ENCODE peak calls at places on chromosome 1, in seven cellular contexts. A is K562, Q is heart left ventricle, B is spleen, C is IMR-90, O is breast epithelium, N is right lobe of liver. Z is an unnamed sample. For H3K9me3, the result is how much of the 10 kb centered on the place peaks cover.

GRCh38 chr1:87394462-87394861 is 65.8 kb downstream of the LMO4 start:
- DNase-seq in O (no peak), N (no peak), A (no peak), C (no peak), B (no peak), Q (no peak), Z (no peak)

GRCh38 chr1:85330711-85331290 is 54.4 kb upstream of the BCL10 start:
- DNase-seq in C (peak), O (no peak), Q (peak), A (no peak), N (no peak), B (no peak), Z (no peak)

GRCh38 chr1:10903826-10904225 is 107.4 kb upstream of the CASZ1 start:
- DNase-seq in B (peak), O (no peak), N (no peak), Q (no peak), C (no peak), A (no peak), Z (no peak)

GRCh38 chr1:210089848-210090247 is 142.7 kb upstream of the SERTAD4 start:
- DNase-seq in O (no peak), B (no peak), A (no peak), N (no peak), Q (no peak), C (peak), Z (no peak)

GRCh38 chr1:212696721-212697331 is 2.8 kb downstream of the BATF3 start:
- DNase-seq in B (no peak), C (no peak), A (no peak), Q (no peak), O (no peak), N (no peak), Z (no peak)

GRCh38 chr1:198638894-198639319 is at the start of gene PTPRC:
- DNase-seq in Q (no peak), O (no peak), B (no peak), A (no peak), C (no peak), N (no peak), Z (no peak)

GRCh38 chr1:10867138-10867721 is 70.8 kb upstream of the CASZ1 start:
- DNase-seq in A (peak), O (no peak), B (peak), N (peak), Q (peak), C (peak), Z (no peak)

GRCh38 chr1:89274431-89274857 is 1.8 kb upstream of the GBP5 start:
- DNase-seq in B (no peak), O (no peak), Q (no peak), C (peak), A (no peak), N (no peak), Z (no peak)

GRCh38 chr1:156436319-156437043 is 64.1 kb downstream of the MEF2D start:
- DNase-seq in A (no peak), O (no peak), N (no peak), Q (no peak), C (no peak), B (no peak), Z (no peak)

GRCh38 chr1:63917571-63918394 is 144.0 kb downstream of the ROR1 start:
- DNase-seq in A (peak), B (no peak), N (no peak), O (no peak), C (peak), Q (no peak), Z (no peak)

GRCh38 chr1:84619383-84620093 is 45.3 kb upstream of the CTBS start:
- DNase-seq in N (no peak), A (no peak), Q (no peak), O (no peak), B (no peak), C (peak), Z (no peak)

GRCh38 chr1:217889401-217889800 is 258.3 kb downstream of the SPATA17 start:
- DNase-seq in A (no peak), N (no peak), B (no peak), O (no peak), C (peak), Q (no peak), Z (no peak)

GRCh38 chr1:167291539-167292195 is 71.0 kb downstream of the POU2F1 start:
- DNase-seq in O (no peak), N (no peak), B (no peak), Q (no peak), C (peak), A (no peak), Z (no peak)

GRCh38 chr1:66320231-66320630 is 213.7 kb upstream of the SGIP1 start:
- DNase-seq in O (no peak), N (no peak), C (no peak), A (no peak), B (no peak), Q (no peak), Z (no peak)

GRCh38 chr1:206851611-206852010 is 13.8 kb upstream of the IL20 start:
- DNase-seq in B (no peak), N (no peak), A (no peak), O (no peak), C (peak), Q (no peak), Z (no peak)

GRCh38 chr1:12186277-12186985 is 19.6 kb downstream of the TNFRSF1B start:
- DNase-seq in O (no peak), C (peak), N (peak), B (no peak), A (no peak), Q (no peak), Z (no peak)

GRCh38 chr1:233094691-233095090 is 144.3 kb downstream of the NTPCR start:
- DNase-seq in A (no peak), O (no peak), B (no peak), N (no peak), C (no peak), Q (no peak), Z (no peak)

GRCh38 chr1:39305555-39305954 is 101.1 kb downstream of the MACF1 start:
- DNase-seq in A (no peak), B (no peak), O (no peak), N (no peak), C (no peak), Q (no peak), Z (no peak)

GRCh38 chr1:98210064-98210463 is 289.2 kb upstream of the DPYD start:
- DNase-seq in B (no peak), Q (no peak), A (no peak), N (no peak), O (no peak), C (peak), Z (no peak)

GRCh38 chr1:203395746-203396145 is 44.8 kb upstream of the FMOD start:
- DNase-seq in Q (no peak), B (no peak), C (no peak), N (no peak), O (no peak), A (no peak), Z (no peak)

GRCh38 chr1:201065686-201066085 is 42.2 kb upstream of the KIF21B start:
- DNase-seq in C (no peak), A (no peak), Q (no peak), B (no peak), O (no peak), N (no peak), Z (no peak)

GRCh38 chr1:56468472-56468871 is 110.9 kb downstream of the PLPP3 start:
- DNase-seq in O (no peak), N (no peak), C (no peak), B (no peak), Q (no peak), A (no peak), Z (no peak)

GRCh38 chr1:208242186-208242585 is 2.0 kb downstream of the PLXNA2 start:
- DNase-seq in A (no peak), C (no peak), N (no peak), Q (no peak), B (no peak), O (no peak), Z (no peak)

GRCh38 chr1:15509586-15509985 is 14.4 kb downstream of the CASP9 start:
- DNase-seq in A (no peak), Q (no peak), N (no peak), B (no peak), O (no peak), C (no peak), Z (no peak)

GRCh38 chr1:100400332-100400933 is 48.1 kb downstream of the CDC14A start:
- DNase-seq in Q (peak), A (no peak), C (no peak), O (no peak), B (peak), N (no peak), Z (no peak)

GRCh38 chr1:183470961-183471747 is 1.1 kb upstream of the SMG7 start:
- DNase-seq in A (peak), Q (peak), C (peak), N (peak), B (peak), O (peak), Z (peak)

GRCh38 chr1:228009116-228009827 is 2.5 kb downstream of the WNT3A start:
- DNase-seq in N (no peak), B (peak), A (no peak), C (no peak), Q (no peak), O (peak), Z (peak)

GRCh38 chr1:9293512-9294439 is 1.1 kb downstream of the SPSB1 start:
- DNase-seq in C (peak), N (no peak), Q (peak), A (peak), O (no peak), B (peak), Z (no peak)

GRCh38 chr1:204398197-204399125 is 13.2 kb downstream of the PPP1R15B start:
- DNase-seq in N (peak), Q (peak), O (peak), C (peak), B (no peak), A (peak), Z (no peak)

GRCh38 chr1:200887036-200887435 is 7.7 kb upstream of the INAVA start:
- DNase-seq in O (no peak), A (no peak), C (no peak), B (no peak), N (no peak), Q (no peak), Z (no peak)

GRCh38 chr1:2144501-2145090 is 50.0 kb downstream of the FAAP20 start:
- DNase-seq in O (no peak), B (no peak), C (no peak), A (no peak), Q (no peak), N (no peak), Z (no peak)

DNA sequence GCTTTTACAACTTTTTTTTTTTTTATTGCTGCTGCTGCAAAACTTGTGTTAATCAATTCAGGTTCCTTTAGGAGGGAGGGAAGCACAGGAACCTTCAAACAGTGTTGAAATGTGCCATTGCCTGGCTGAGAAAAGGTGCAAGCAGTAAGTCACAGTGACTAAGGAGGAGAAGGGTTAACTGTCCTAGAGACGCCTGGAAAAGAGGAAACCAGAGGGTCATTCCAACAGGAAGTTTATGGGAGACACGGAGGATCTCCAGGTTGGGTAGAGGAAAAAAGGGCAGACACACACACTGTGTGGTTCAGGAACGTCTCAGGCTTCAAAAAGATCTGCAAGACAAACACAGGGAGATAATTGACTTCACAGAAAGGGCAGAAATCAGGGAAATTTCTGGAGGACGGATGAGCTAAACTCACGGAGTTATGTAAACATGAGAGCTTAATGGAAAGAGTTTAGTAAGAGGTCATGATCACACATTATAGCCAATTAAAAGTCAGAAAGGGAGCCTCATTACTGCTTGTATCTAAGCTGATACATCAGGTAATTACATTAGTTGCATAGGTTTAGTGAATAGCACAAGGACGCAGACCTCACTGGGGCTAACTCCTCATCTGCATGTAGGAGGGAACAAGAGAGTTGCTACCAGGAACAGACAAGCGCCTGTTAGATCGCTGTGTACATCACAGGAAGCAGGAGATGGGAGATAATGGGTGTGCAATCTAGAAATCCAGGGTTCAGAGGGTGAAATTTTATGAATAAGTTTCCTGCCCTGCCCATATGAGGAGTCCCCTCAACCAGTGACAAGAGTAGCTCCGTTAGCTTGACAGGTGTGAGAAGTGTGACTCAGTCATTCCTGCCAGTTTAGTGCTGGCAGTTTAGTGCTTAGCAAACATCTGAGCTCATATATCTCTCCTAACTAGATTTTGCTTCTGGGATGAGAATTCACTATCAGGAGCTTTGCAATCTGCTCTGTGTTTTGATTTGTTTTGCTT is 96.6 kb upstream of the TNR start:
- DNase-seq in O (no peak), B (no peak), A (no peak), C (no peak), Q (no peak), N (no peak), Z (peak)
- H3K4me3 ChIP-seq in O (no peak), B (no peak), A (no peak), C (peak), Q (no peak), N (no peak), Z (no peak)

GRCh38 chr1:28088168-28088961 is at the start of gene EYA3:
- DNase-seq in A (peak), N (peak), Q (peak), O (peak), B (peak), C (peak), Z (peak)
- TF ChIP-seq POLR2A in A (peak), N (peak), Q (no peak), O (peak), B (no peak), C (peak), Z (no peak)

GRCh38 chr1:171296897-171297296 is 17.1 kb upstream of the FMO4 start:
- DNase-seq in Q (no peak), N (no peak), O (no peak), A (no peak), B (no peak), C (no peak), Z (peak)

GRCh38 chr1:171298696-171299095 is 15.3 kb upstream of the FMO4 start:
- DNase-seq in B (no peak), Q (no peak), N (no peak), C (no peak), A (no peak), O (no peak), Z (peak)

GRCh38 chr1:171295821-171296220 is 18.2 kb upstream of the FMO4 start:
- DNase-seq in O (no peak), N (no peak), Q (no peak), C (no peak), B (no peak), A (no peak), Z (no peak)

GRCh38 chr1:171300401-171300800 is 13.6 kb upstream of the FMO4 start:
- DNase-seq in A (no peak), N (no peak), Q (no peak), C (no peak), O (no peak), B (no peak), Z (no peak)

DNA sequence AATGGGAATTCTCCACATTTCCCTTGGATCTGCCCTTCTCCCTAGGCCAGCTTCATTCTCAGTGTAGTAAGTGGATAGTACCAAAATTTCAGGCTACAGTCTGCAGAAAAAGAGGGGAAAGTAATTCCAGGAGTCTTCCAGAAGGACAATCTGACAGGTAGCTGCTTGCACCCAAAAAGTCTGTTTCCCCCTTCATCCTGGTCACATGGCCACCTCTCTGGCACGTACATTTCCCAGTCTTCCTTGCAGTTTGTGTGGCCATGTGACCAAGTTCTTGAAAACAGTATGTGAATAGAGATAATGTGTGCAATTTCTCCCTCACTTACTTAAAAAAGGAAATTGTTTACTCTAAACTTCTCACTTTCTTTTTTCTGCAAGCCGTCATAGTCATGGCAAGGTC is 14.6 kb upstream of the FMO4 start:
- DNase-seq in A (no peak), B (no peak), C (no peak), N (no peak), Q (no peak), O (no peak), Z (peak)
- H3K9me3 ChIP-seq in A (under half), B (under half), C (under half), N (under half), Q (under half), O (under half), Z (under half)

GRCh38 chr1:117608213-117608612 is 2.4 kb downstream of the TENT5C start:
- DNase-seq in O (no peak), B (no peak), A (no peak), N (no peak), Q (no peak), C (no peak), Z (no peak)

GRCh38 chr1:117605811-117606607 is at the start of gene TENT5C:
- DNase-seq in B (peak), O (peak), N (peak), Q (peak), C (peak), A (peak), Z (peak)

GRCh38 chr1:117608758-117609157 is 2.9 kb downstream of the TENT5C start:
- DNase-seq in C (no peak), N (no peak), B (no peak), Q (no peak), A (no peak), O (no peak), Z (no peak)

GRCh38 chr1:117606608-117607261 is 887 bp downstream of the TENT5C start:
- DNase-seq in O (peak), B (peak), Q (peak), N (peak), A (peak), C (peak), Z (no peak)

GRCh38 chr1:117607471-117607870 is 1.6 kb downstream of the TENT5C start:
- DNase-seq in B (no peak), O (no peak), Q (no peak), A (no peak), N (peak), C (no peak), Z (no peak)
- H3K4me3 ChIP-seq in B (peak), O (peak), Q (peak), A (peak), N (peak), C (peak), Z (peak)

GRCh38 chr1:26788836-26789611 is 1.3 kb downstream of the PIGV start:
- DNase-seq in C (peak), O (peak), N (peak), Q (peak), B (peak), A (peak), Z (peak)
- TF ChIP-seq POLR2A in C (peak), O (no peak), N (peak), Q (no peak), B (no peak), A (peak), Z (no peak)

DNA sequence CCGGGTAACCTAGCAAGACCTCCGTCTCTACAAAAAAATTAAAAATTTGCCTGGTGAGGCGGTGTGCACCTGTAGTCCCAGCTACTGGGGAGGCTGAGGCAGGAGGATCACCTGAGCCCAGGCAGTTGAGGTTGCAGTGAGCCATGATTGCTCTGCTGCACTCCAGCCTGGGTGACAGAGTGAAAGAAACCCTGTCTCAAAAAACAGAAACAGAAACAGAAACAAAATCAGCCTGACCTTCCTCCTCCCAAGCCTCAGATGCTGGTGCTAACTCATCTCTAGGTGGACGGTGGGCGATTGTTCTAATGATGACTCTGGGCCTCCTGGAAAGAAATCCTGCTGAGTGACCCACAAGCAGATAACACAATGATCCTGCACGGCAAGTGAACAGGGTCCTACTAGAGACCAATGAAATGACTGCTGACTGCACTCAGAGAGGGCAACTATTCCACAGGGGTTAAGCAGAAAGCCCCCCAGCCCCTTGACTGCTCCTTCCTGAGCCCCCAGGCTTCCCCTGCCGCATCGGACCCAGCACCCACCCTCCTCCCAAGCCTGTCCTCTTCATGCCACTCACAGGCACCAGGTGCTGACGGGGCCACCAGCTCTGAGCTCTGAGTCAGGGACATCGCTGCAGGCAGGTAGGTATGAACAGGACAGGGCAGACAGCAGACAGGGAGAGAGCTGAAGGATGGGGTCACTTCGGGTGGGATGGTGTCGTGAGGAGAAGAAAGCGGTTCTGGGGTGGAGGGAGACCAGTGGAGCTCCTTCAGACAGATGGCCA is 27.8 kb upstream of the LRRC38 start:
- DNase-seq in N (no peak), O (no peak), A (no peak), C (no peak), B (no peak), Q (no peak), Z (no peak)
- H3K9me3 ChIP-seq in N (under half), O (under half), A (under half), C (under half), B (under half), Q (under half), Z (under half)

GRCh38 chr1:94273111-94273510 is 35.7 kb upstream of the ARHGAP29 start:
- DNase-seq in B (no peak), O (no peak), C (peak), Q (no peak), N (no peak), A (no peak), Z (no peak)

GRCh38 chr1:94269921-94270320 is 32.5 kb upstream of the ARHGAP29 start:
- DNase-seq in C (no peak), B (no peak), N (no peak), O (no peak), A (no peak), Q (no peak), Z (no peak)

GRCh38 chr1:94270801-94271203 is 33.4 kb upstream of the ARHGAP29 start:
- DNase-seq in N (no peak), C (peak), Q (no peak), O (no peak), B (no peak), A (no peak), Z (no peak)

GRCh38 chr1:94272388-94272787 is 35.0 kb upstream of the ARHGAP29 start:
- DNase-seq in B (no peak), C (no peak), A (no peak), O (no peak), Q (no peak), N (no peak), Z (no peak)

GRCh38 chr1:94271373-94271772 is 34.0 kb upstream of the ARHGAP29 start:
- DNase-seq in Q (no peak), A (no peak), B (no peak), N (no peak), O (no peak), C (no peak), Z (no peak)
- H3K4me3 ChIP-seq in Q (no peak), A (no peak), B (no peak), N (no peak), O (no peak), C (no peak), Z (no peak)

Z was measured in esophagus muscularis mucosa.